ENCODE peak calls at places on chromosomes 1 and 21, in eight cellular contexts. One of them, this sample, is unnamed.

GRCh38 chr1:205648212-205648910 is 16.6 kb upstream of the ELK4 start:
- DNase-seq in nephron progenitor cell: peak; percentile 68
- DNase-seq in Karpas-422: no peak
- DNase-seq in fibroblast of lung: no peak
- DNase-seq in cardiac fibroblast: no peak
- DNase-seq in A172: no peak
- DNase-seq in GM18507: no peak
- DNase-seq in neural progenitor cell: peak; percentile 43
- DNase-seq in this sample: peak; percentile 79

GRCh38 chr1:179146916-179147315 is 65.0 kb downstream of the TOR3A start:
- DNase-seq in nephron progenitor cell: no peak
- DNase-seq in Karpas-422: peak; percentile 25
- DNase-seq in fibroblast of lung: no peak
- DNase-seq in cardiac fibroblast: peak; percentile 75
- DNase-seq in A172: no peak
- DNase-seq in GM18507: no peak
- DNase-seq in neural progenitor cell: no peak
- DNase-seq in this sample: peak; percentile 78

GRCh38 chr1:231209531-231209930 is 31.5 kb upstream of the GNPAT start:
- DNase-seq in nephron progenitor cell: no peak
- DNase-seq in Karpas-422: no peak
- DNase-seq in fibroblast of lung: no peak
- DNase-seq in cardiac fibroblast: no peak
- DNase-seq in A172: no peak
- DNase-seq in GM18507: no peak
- DNase-seq in neural progenitor cell: no peak
- DNase-seq in this sample: no peak

GRCh38 chr1:45266151-45266801 is 59.9 kb upstream of the ZSWIM5 start:
- DNase-seq in nephron progenitor cell: no peak
- DNase-seq in Karpas-422: no peak
- DNase-seq in fibroblast of lung: peak; percentile 86
- DNase-seq in cardiac fibroblast: peak; percentile 93
- DNase-seq in A172: peak; percentile 66
- DNase-seq in GM18507: no peak
- DNase-seq in neural progenitor cell: no peak
- DNase-seq in this sample: no peak

GRCh38 chr1:32071758-32072621 is 749 bp upstream of the TMEM39B start:
- DNase-seq in nephron progenitor cell: no peak
- DNase-seq in Karpas-422: no peak
- DNase-seq in fibroblast of lung: peak; percentile 69
- DNase-seq in cardiac fibroblast: peak; percentile 88
- DNase-seq in A172: peak; percentile 49
- DNase-seq in GM18507: no peak
- DNase-seq in neural progenitor cell: no peak
- DNase-seq in this sample: no peak

GRCh38 chr1:170533331-170533730 is 1.4 kb downstream of the GORAB start:
- DNase-seq in nephron progenitor cell: no peak
- DNase-seq in Karpas-422: no peak
- DNase-seq in fibroblast of lung: peak; percentile 65
- DNase-seq in cardiac fibroblast: peak; percentile 60
- DNase-seq in A172: peak; percentile 31
- DNase-seq in GM18507: no peak
- DNase-seq in neural progenitor cell: no peak
- DNase-seq in this sample: no peak

GRCh38 chr1:57839067-57839466 is 415.2 kb upstream of the DAB1 start:
- DNase-seq in nephron progenitor cell: no peak
- DNase-seq in Karpas-422: no peak
- DNase-seq in fibroblast of lung: peak; percentile 70
- DNase-seq in cardiac fibroblast: peak; percentile 44
- DNase-seq in A172: no peak
- DNase-seq in GM18507: no peak
- DNase-seq in neural progenitor cell: no peak
- DNase-seq in this sample: no peak

GRCh38 chr1:203167026-203167912 is 8.4 kb downstream of the MYBPH start:
- DNase-seq in nephron progenitor cell: no peak
- DNase-seq in Karpas-422: peak; percentile 94
- DNase-seq in fibroblast of lung: no peak
- DNase-seq in cardiac fibroblast: no peak
- DNase-seq in A172: no peak
- DNase-seq in GM18507: no peak
- DNase-seq in neural progenitor cell: no peak
- DNase-seq in this sample: no peak

GRCh38 chr21:27315373-27315772 is 348.5 kb upstream of the ADAMTS5 start:
- DNase-seq in nephron progenitor cell: no peak
- DNase-seq in Karpas-422: no peak
- DNase-seq in fibroblast of lung: no peak
- DNase-seq in cardiac fibroblast: no peak
- DNase-seq in A172: no peak
- DNase-seq in GM18507: no peak
- DNase-seq in neural progenitor cell: no peak
- DNase-seq in this sample: no peak